ENCODE peak calls at places on chromosomes 2 and 18, in four cellular contexts. One of them, this sample, is unnamed.

GRCh38 chr2:154375625-154376020 is 322.9 kb upstream of the KCNJ3 start:
- DNase-seq in endothelial cell of umbilical vein: peak; percentile 46
- DNase-seq in astrocyte: peak; percentile 20
- DNase-seq in uterus: no peak
- DNase-seq in this sample: no peak

GRCh38 chr2:100789361-100789760 is 30.6 kb upstream of the NPAS2 start:
- DNase-seq in endothelial cell of umbilical vein: no peak
- DNase-seq in astrocyte: no peak
- DNase-seq in uterus: no peak
- DNase-seq in this sample: no peak

GRCh38 chr18:11852048-11852341 is 782 bp downstream of the CHMP1B start:
- DNase-seq in endothelial cell of umbilical vein: no peak
- DNase-seq in astrocyte: no peak
- DNase-seq in uterus: no peak
- DNase-seq in this sample: no peak

GRCh38 chr2:226791487-226792081 is 8.0 kb downstream of the IRS1 start:
- DNase-seq in endothelial cell of umbilical vein: peak; percentile 62
- DNase-seq in astrocyte: peak; percentile 61
- DNase-seq in uterus: peak; percentile 88
- DNase-seq in this sample: peak; percentile 75

GRCh38 chr2:164314148-164314547 is 307.1 kb downstream of the GRB14 start:
- DNase-seq in endothelial cell of umbilical vein: no peak
- DNase-seq in astrocyte: peak; percentile 44
- DNase-seq in uterus: no peak
- DNase-seq in this sample: no peak

GRCh38 chr2:1874101-1874865 is 130.0 kb upstream of the PXDN start:
- DNase-seq in endothelial cell of umbilical vein: no peak
- DNase-seq in astrocyte: no peak
- DNase-seq in uterus: no peak
- DNase-seq in this sample: no peak

GRCh38 chr2:104851236-104852160 is 2.4 kb upstream of the POU3F3 start:
- DNase-seq in endothelial cell of umbilical vein: no peak
- DNase-seq in astrocyte: no peak
- DNase-seq in uterus: no peak
- DNase-seq in this sample: no peak

GRCh38 chr2:95539836-95540235 is 52.0 kb upstream of the TRIM43 start:
- DNase-seq in endothelial cell of umbilical vein: no peak
- DNase-seq in astrocyte: no peak
- DNase-seq in uterus: no peak
- DNase-seq in this sample: no peak

GRCh38 chr2:28292491-28292890 is 100.2 kb upstream of the FOSL2 start:
- DNase-seq in endothelial cell of umbilical vein: no peak
- DNase-seq in astrocyte: peak; percentile 74
- DNase-seq in uterus: no peak
- DNase-seq in this sample: no peak

GRCh38 chr18:40371673-40372072 is 1583.4 kb upstream of the PIK3C3 start:
- DNase-seq in endothelial cell of umbilical vein: peak; percentile 88
- DNase-seq in astrocyte: peak; percentile 72
- DNase-seq in uterus: no peak
- DNase-seq in this sample: no peak

GRCh38 chr2:33209976-33210375 is 263.2 kb downstream of the LTBP1 start:
- DNase-seq in endothelial cell of umbilical vein: peak; percentile 72
- DNase-seq in astrocyte: no peak
- DNase-seq in uterus: no peak
- DNase-seq in this sample: no peak

GRCh38 chr2:60460577-60461420 is 92.7 kb downstream of the BCL11A start:
- DNase-seq in endothelial cell of umbilical vein: no peak
- DNase-seq in astrocyte: no peak
- DNase-seq in uterus: no peak
- DNase-seq in this sample: no peak

GRCh38 chr2:97952357-97952756 is 43.4 kb downstream of the TMEM131 start:
- DNase-seq in endothelial cell of umbilical vein: no peak
- DNase-seq in astrocyte: no peak
- DNase-seq in uterus: no peak
- DNase-seq in this sample: no peak

GRCh38 chr2:118509319-118510016 is 338.0 kb downstream of the EN1 start:
- DNase-seq in endothelial cell of umbilical vein: no peak
- DNase-seq in astrocyte: no peak
- DNase-seq in uterus: no peak
- DNase-seq in this sample: no peak

GRCh38 chr2:12759248-12759647 is 42.5 kb downstream of the TRIB2 start:
- DNase-seq in endothelial cell of umbilical vein: peak; percentile 42
- DNase-seq in astrocyte: peak; percentile 96
- DNase-seq in uterus: no peak
- DNase-seq in this sample: no peak

GRCh38 chr2:88053301-88053700 is 2.3 kb downstream of the KRCC1 start:
- DNase-seq in endothelial cell of umbilical vein: peak; percentile 34
- DNase-seq in astrocyte: peak; percentile 16
- DNase-seq in uterus: no peak
- DNase-seq in this sample: no peak

GRCh38 chr18:23336072-23336471 is 117.0 kb upstream of the RIOK3 start:
- DNase-seq in endothelial cell of umbilical vein: peak; percentile 93
- DNase-seq in astrocyte: no peak
- DNase-seq in uterus: no peak
- DNase-seq in this sample: no peak

GRCh38 chr2:143357956-143358355 is 228.7 kb downstream of the ARHGAP15 start:
- DNase-seq in endothelial cell of umbilical vein: no peak
- DNase-seq in astrocyte: no peak
- DNase-seq in uterus: no peak
- DNase-seq in this sample: no peak

GRCh38 chr2:119476301-119477117 is 44.9 kb downstream of the TMEM37 start:
- DNase-seq in endothelial cell of umbilical vein: peak; percentile 71
- DNase-seq in astrocyte: peak; percentile 36
- DNase-seq in uterus: no peak
- DNase-seq in this sample: peak; percentile 21

GRCh38 chr2:21890041-21890440 is 766.3 kb downstream of the TDRD15 start:
- DNase-seq in endothelial cell of umbilical vein: no peak
- DNase-seq in astrocyte: no peak
- DNase-seq in uterus: no peak
- DNase-seq in this sample: no peak

GRCh38 chr2:71455741-71456569 is 2.6 kb downstream of the DYSF start:
- DNase-seq in endothelial cell of umbilical vein: peak; percentile 71
- DNase-seq in astrocyte: peak; percentile 12
- DNase-seq in uterus: no peak
- DNase-seq in this sample: no peak

GRCh38 chr2:207073791-207074678 is 91.7 kb downstream of the KLF7 start:
- DNase-seq in endothelial cell of umbilical vein: peak; percentile 70
- DNase-seq in astrocyte: peak; percentile 6
- DNase-seq in uterus: no peak
- DNase-seq in this sample: no peak

GRCh38 chr2:151408788-151409600 is 708 bp upstream of the RIF1 start:
- DNase-seq in endothelial cell of umbilical vein: no peak
- DNase-seq in astrocyte: no peak
- DNase-seq in uterus: no peak
- DNase-seq in this sample: no peak

GRCh38 chr2:230814616-230815015 is 50.1 kb upstream of the ITM2C start:
- DNase-seq in endothelial cell of umbilical vein: peak; percentile 35
- DNase-seq in astrocyte: peak; percentile 10
- DNase-seq in uterus: no peak
- DNase-seq in this sample: no peak
- TF ChIP-seq CTCF in endothelial cell of umbilical vein: peak; percentile 14
- TF ChIP-seq CTCF in astrocyte: peak; percentile 47
- TF ChIP-seq CTCF in uterus: peak; percentile 5
- TF ChIP-seq CTCF in this sample: no peak

GRCh38 chr2:189157939-189158338 is 21.6 kb downstream of the COL5A2 start:
- DNase-seq in endothelial cell of umbilical vein: peak; percentile 34
- DNase-seq in astrocyte: no peak
- DNase-seq in uterus: no peak
- DNase-seq in this sample: no peak
- H3K4me1 ChIP-seq in endothelial cell of umbilical vein: peaks cover 10% of the 10 kb centered on the region
- H3K4me1 ChIP-seq in astrocyte: peaks cover 22% of the 10 kb centered on the region
- H3K4me1 ChIP-seq in uterus: no peaks in the 10 kb centered on the region
- H3K4me1 ChIP-seq in this sample: peaks cover 3% of the 10 kb centered on the region

DNA sequence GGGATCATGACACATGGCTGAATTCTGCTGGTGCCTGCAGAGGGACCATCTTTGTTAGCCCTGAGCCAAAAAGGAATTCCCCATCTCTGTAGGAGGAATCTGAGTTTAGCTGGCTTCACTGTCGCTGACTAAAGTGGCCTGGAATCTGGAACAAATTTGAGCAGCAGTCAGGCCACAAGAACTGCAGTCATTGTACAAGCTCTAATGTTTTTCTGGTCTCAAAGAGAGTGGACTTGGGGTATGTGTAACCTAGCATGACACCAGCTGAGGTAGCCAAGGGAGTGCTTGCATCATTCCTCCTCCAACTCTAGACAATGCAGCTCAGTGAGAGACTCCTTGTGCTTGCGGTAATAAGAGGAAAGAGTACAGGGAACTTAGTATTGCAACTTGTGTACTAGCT is 539.1 kb upstream of the LRRTM4 start:
- DNase-seq in endothelial cell of umbilical vein: no peak
- DNase-seq in astrocyte: no peak
- DNase-seq in uterus: no peak
- DNase-seq in this sample: no peak
- TF ChIP-seq CTCF in endothelial cell of umbilical vein: no peak
- TF ChIP-seq CTCF in astrocyte: no peak
- TF ChIP-seq CTCF in uterus: no peak
- TF ChIP-seq CTCF in this sample: no peak

GRCh38 chr2:8544168-8544785 is 137.6 kb upstream of the ID2 start:
- DNase-seq in endothelial cell of umbilical vein: no peak
- DNase-seq in astrocyte: no peak
- DNase-seq in uterus: no peak
- DNase-seq in this sample: no peak

GRCh38 chr2:8546319-8547283 is 135.3 kb upstream of the ID2 start:
- DNase-seq in endothelial cell of umbilical vein: no peak
- DNase-seq in astrocyte: no peak
- DNase-seq in uterus: no peak
- DNase-seq in this sample: no peak

GRCh38 chr2:8547284-8548064 is 134.4 kb upstream of the ID2 start:
- DNase-seq in endothelial cell of umbilical vein: no peak
- DNase-seq in astrocyte: no peak
- DNase-seq in uterus: no peak
- DNase-seq in this sample: no peak

GRCh38 chr2:8544786-8545631 is 136.8 kb upstream of the ID2 start:
- DNase-seq in endothelial cell of umbilical vein: no peak
- DNase-seq in astrocyte: peak; percentile 93
- DNase-seq in uterus: peak; percentile 84
- DNase-seq in this sample: no peak

GRCh38 chr2:8545676-8546318 is 136.1 kb upstream of the ID2 start:
- DNase-seq in endothelial cell of umbilical vein: no peak
- DNase-seq in astrocyte: no peak
- DNase-seq in uterus: no peak
- DNase-seq in this sample: no peak
- H3K4me1 ChIP-seq in endothelial cell of umbilical vein: no peaks in the 10 kb centered on the region
- H3K4me1 ChIP-seq in astrocyte: peaks cover 23% of the 10 kb centered on the region
- H3K4me1 ChIP-seq in uterus: no peaks in the 10 kb centered on the region
- H3K4me1 ChIP-seq in this sample: peaks cover 13% of the 10 kb centered on the region

GRCh38 chr2:231713738-231714638 is 5.7 kb downstream of the PTMA start:
- DNase-seq in endothelial cell of umbilical vein: peak; percentile 83
- DNase-seq in astrocyte: peak; percentile 74
- DNase-seq in uterus: peak; percentile 80
- DNase-seq in this sample: peak; percentile 86

GRCh38 chr2:231716641-231717280 is 8.4 kb downstream of the PTMA start:
- DNase-seq in endothelial cell of umbilical vein: no peak
- DNase-seq in astrocyte: no peak
- DNase-seq in uterus: no peak
- DNase-seq in this sample: no peak

GRCh38 chr2:231715988-231716616 is 7.8 kb downstream of the PTMA start:
- DNase-seq in endothelial cell of umbilical vein: peak; percentile 35
- DNase-seq in astrocyte: no peak
- DNase-seq in uterus: no peak
- DNase-seq in this sample: no peak

GRCh38 chr2:231714639-231715498 is 6.5 kb downstream of the PTMA start:
- DNase-seq in endothelial cell of umbilical vein: peak; percentile 60
- DNase-seq in astrocyte: no peak
- DNase-seq in uterus: peak; percentile 69
- DNase-seq in this sample: no peak

DNA sequence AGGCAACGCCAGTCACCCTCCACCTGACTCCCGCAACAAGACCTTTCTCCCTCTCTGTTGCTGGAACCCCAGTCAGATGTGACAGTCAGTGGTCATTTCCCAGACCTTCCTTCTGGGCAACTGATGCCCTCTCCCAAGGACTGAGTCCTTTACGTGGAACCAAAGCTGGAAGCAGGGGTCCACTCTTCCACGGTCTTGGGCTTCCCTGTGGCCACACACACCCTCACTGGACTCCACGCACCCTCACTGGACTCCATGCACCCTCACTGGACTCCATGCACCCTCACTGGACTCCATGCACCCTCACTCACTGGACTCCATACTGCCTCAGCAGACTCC is 7.1 kb downstream of the PTMA start:
- DNase-seq in endothelial cell of umbilical vein: no peak
- DNase-seq in astrocyte: no peak
- DNase-seq in uterus: no peak
- DNase-seq in this sample: no peak
- TF ChIP-seq CTCF in endothelial cell of umbilical vein: no peak
- TF ChIP-seq CTCF in astrocyte: peak; percentile 3
- TF ChIP-seq CTCF in uterus: no peak
- TF ChIP-seq CTCF in this sample: peak; percentile 3

GRCh38 chr2:66550826-66551225 is 115.9 kb downstream of the MEIS1 start:
- DNase-seq in endothelial cell of umbilical vein: no peak
- DNase-seq in astrocyte: no peak
- DNase-seq in uterus: no peak
- DNase-seq in this sample: no peak
- H3K4me1 ChIP-seq in endothelial cell of umbilical vein: peaks cover 12% of the 10 kb centered on the region
- H3K4me1 ChIP-seq in astrocyte: no peaks in the 10 kb centered on the region
- H3K4me1 ChIP-seq in uterus: peaks cover 6% of the 10 kb centered on the region
- H3K4me1 ChIP-seq in this sample: peaks cover under 1% of the 10 kb centered on the region

GRCh38 chr18:57906852-57907251 is 103.7 kb upstream of the ATP8B1 start:
- DNase-seq in endothelial cell of umbilical vein: no peak
- DNase-seq in astrocyte: no peak
- DNase-seq in uterus: no peak
- DNase-seq in this sample: no peak
- TF ChIP-seq CTCF in endothelial cell of umbilical vein: no peak
- TF ChIP-seq CTCF in astrocyte: peak; percentile 21
- TF ChIP-seq CTCF in uterus: no peak
- TF ChIP-seq CTCF in this sample: no peak

DNA sequence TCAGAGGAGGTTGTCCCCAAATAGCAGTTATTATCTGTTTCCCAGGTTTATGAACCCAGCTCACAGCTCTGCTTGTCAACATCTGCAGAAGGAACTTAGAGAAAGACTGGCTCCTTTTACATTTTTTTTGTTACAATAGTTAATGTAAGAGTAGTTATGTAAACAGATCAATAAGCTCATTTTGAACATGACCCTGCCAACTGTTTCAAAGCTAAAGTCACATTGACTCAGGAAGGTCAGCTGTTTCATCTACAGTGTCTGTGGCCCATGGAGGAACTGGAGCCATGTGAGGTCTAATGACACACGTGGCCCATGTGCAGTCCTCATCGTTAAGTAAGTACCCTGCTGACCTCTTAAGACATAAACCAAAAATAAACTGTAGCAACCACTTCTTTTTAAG is 97.1 kb downstream of the SH3RF3 start:
- DNase-seq in endothelial cell of umbilical vein: no peak
- DNase-seq in astrocyte: no peak
- DNase-seq in uterus: no peak
- DNase-seq in this sample: no peak
- H3K4me1 ChIP-seq in endothelial cell of umbilical vein: peaks cover 11% of the 10 kb centered on the region
- H3K4me1 ChIP-seq in astrocyte: peaks cover 6% of the 10 kb centered on the region
- H3K4me1 ChIP-seq in uterus: no peaks in the 10 kb centered on the region
- H3K4me1 ChIP-seq in this sample: no peaks in the 10 kb centered on the region